ENCODE peak calls at places on chromosomes 13 and 19, in seven cellular contexts. One of them, this sample, is unnamed.

GRCh38 chr19:45117167-45117594 is 24.2 kb downstream of the PPP1R37 start:
- DNase-seq in activated CD4-positive, alpha-beta T cell treated with anti-CD3 and anti-CD28 coated beads, Interleukin-2, amount 10 ng/mL, durations not matched to agents 7 days and 5 days: peak; percentile 48
- DNase-seq in EH: no peak
- DNase-seq in NCI-H2081: peak; percentile 24
- DNase-seq in neural crest cell: no peak
- DNase-seq in left lung: peak; percentile 48
- DNase-seq in choroid plexus epithelial cell: peak; percentile 26
- DNase-seq in this sample: no peak

GRCh38 chr19:16208064-16208759 is 10.5 kb downstream of the AP1M1 start:
- DNase-seq in neural crest cell: no peak
- DNase-seq in left lung: no peak
- DNase-seq in activated CD4-positive, alpha-beta T cell treated with anti-CD3 and anti-CD28 coated beads, Interleukin-2, amount 10 ng/mL, durations not matched to agents 7 days and 5 days: no peak
- DNase-seq in choroid plexus epithelial cell: no peak
- DNase-seq in EH: no peak
- DNase-seq in NCI-H2081: no peak
- DNase-seq in this sample: no peak

GRCh38 chr13:31409678-31410356 is 210.0 kb downstream of the B3GLCT start:
- DNase-seq in NCI-H2081: no peak
- DNase-seq in left lung: no peak
- DNase-seq in neural crest cell: no peak
- DNase-seq in activated CD4-positive, alpha-beta T cell treated with anti-CD3 and anti-CD28 coated beads, Interleukin-2, amount 10 ng/mL, durations not matched to agents 7 days and 5 days: no peak
- DNase-seq in choroid plexus epithelial cell: peak; percentile 57
- DNase-seq in EH: peak; percentile 7
- DNase-seq in this sample: no peak

GRCh38 chr19:31119951-31120690 is 229.1 kb downstream of the TSHZ3 start:
- DNase-seq in EH: peak; percentile 45
- DNase-seq in choroid plexus epithelial cell: no peak
- DNase-seq in activated CD4-positive, alpha-beta T cell treated with anti-CD3 and anti-CD28 coated beads, Interleukin-2, amount 10 ng/mL, durations not matched to agents 7 days and 5 days: no peak
- DNase-seq in left lung: no peak
- DNase-seq in neural crest cell: no peak
- DNase-seq in NCI-H2081: no peak
- DNase-seq in this sample: no peak

GRCh38 chr19:40159744-40160143 is 31.5 kb upstream of the MAP3K10 start:
- DNase-seq in NCI-H2081: no peak
- DNase-seq in neural crest cell: no peak
- DNase-seq in activated CD4-positive, alpha-beta T cell treated with anti-CD3 and anti-CD28 coated beads, Interleukin-2, amount 10 ng/mL, durations not matched to agents 7 days and 5 days: no peak
- DNase-seq in EH: no peak
- DNase-seq in left lung: no peak
- DNase-seq in choroid plexus epithelial cell: no peak
- DNase-seq in this sample: no peak

GRCh38 chr19:16853066-16853465 is 23.9 kb downstream of the SIN3B start:
- DNase-seq in NCI-H2081: no peak
- DNase-seq in choroid plexus epithelial cell: no peak
- DNase-seq in neural crest cell: no peak
- DNase-seq in EH: no peak
- DNase-seq in activated CD4-positive, alpha-beta T cell treated with anti-CD3 and anti-CD28 coated beads, Interleukin-2, amount 10 ng/mL, durations not matched to agents 7 days and 5 days: no peak
- DNase-seq in left lung: no peak
- DNase-seq in this sample: no peak

GRCh38 chr13:43924549-43925245 is 45.0 kb downstream of the LACC1 start:
- DNase-seq in neural crest cell: no peak
- DNase-seq in choroid plexus epithelial cell: no peak
- DNase-seq in activated CD4-positive, alpha-beta T cell treated with anti-CD3 and anti-CD28 coated beads, Interleukin-2, amount 10 ng/mL, durations not matched to agents 7 days and 5 days: no peak
- DNase-seq in left lung: no peak
- DNase-seq in EH: no peak
- DNase-seq in NCI-H2081: no peak
- DNase-seq in this sample: no peak

GRCh38 chr13:74210693-74211393 is 76.6 kb upstream of the KLF12 start:
- DNase-seq in EH: peak; percentile 98
- DNase-seq in activated CD4-positive, alpha-beta T cell treated with anti-CD3 and anti-CD28 coated beads, Interleukin-2, amount 10 ng/mL, durations not matched to agents 7 days and 5 days: no peak
- DNase-seq in left lung: no peak
- DNase-seq in NCI-H2081: no peak
- DNase-seq in choroid plexus epithelial cell: peak; percentile 88
- DNase-seq in neural crest cell: no peak
- DNase-seq in this sample: peak; percentile 51

GRCh38 chr13:26508885-26509284 is 48.6 kb upstream of the WASF3 start:
- DNase-seq in NCI-H2081: no peak
- DNase-seq in neural crest cell: no peak
- DNase-seq in left lung: peak; percentile 71
- DNase-seq in activated CD4-positive, alpha-beta T cell treated with anti-CD3 and anti-CD28 coated beads, Interleukin-2, amount 10 ng/mL, durations not matched to agents 7 days and 5 days: no peak
- DNase-seq in EH: peak; percentile 89
- DNase-seq in choroid plexus epithelial cell: peak; percentile 91
- DNase-seq in this sample: no peak